ENCODE peak calls at places on chromosomes 5 and 9, in four cellular contexts. S is GM23338, N is OCI-LY7, B is ovary. A is an unnamed sample.

GRCh38 chr9:93673844-93674334 is 97.5 kb downstream of the PHF2 start:
- DNase-seq in B (peak; percentile 9), N (no peak), S (no peak), A (no peak)

GRCh38 chr5:79567926-79568549 is 44.2 kb upstream of the TENT2 start:
- DNase-seq in N (no peak), S (no peak), B (no peak), A (no peak)

GRCh38 chr9:69476016-69476415 is 151.0 kb downstream of the ENTREP1 start:
- DNase-seq in N (no peak), B (no peak), S (no peak), A (no peak)

GRCh38 chr5:17343675-17344074 is 126.2 kb downstream of the BASP1 start:
- DNase-seq in B (no peak), S (no peak), N (no peak), A (no peak)

GRCh38 chr5:15807248-15807647 is 307.3 kb downstream of the FBXL7 start:
- DNase-seq in B (no peak), S (no peak), N (no peak), A (no peak)

GRCh38 chr9:92590386-92590785 is 54.6 kb upstream of the ECM2 start:
- DNase-seq in N (no peak), S (no peak), B (peak; percentile 59), A (peak; percentile 88)

GRCh38 chr9:97710356-97711222 is 13.4 kb upstream of the XPA start:
- DNase-seq in N (peak; percentile 74), B (no peak), S (peak; percentile 87), A (peak; percentile 82)

GRCh38 chr5:106601605-106602004 is 1069.1 kb downstream of the EFNA5 start:
- DNase-seq in N (no peak), S (peak; percentile 13), B (no peak), A (no peak)

GRCh38 chr9:124774131-124774978 is 2.6 kb upstream of the OLFML2A start:
- DNase-seq in N (peak; percentile 84), B (peak; percentile 84), S (peak; percentile 92), A (peak; percentile 87)

GRCh38 chr5:149635394-149635793 is 54.1 kb downstream of the ARHGEF37 start:
- DNase-seq in S (no peak), B (no peak), N (no peak), A (no peak)

GRCh38 chr5:665541-665955 is 27.6 kb downstream of the TPPP start:
- DNase-seq in B (no peak), N (no peak), S (peak; percentile 65), A (no peak)

GRCh38 chr5:3226171-3226570 is 369.5 kb upstream of the IRX1 start:
- DNase-seq in N (no peak), B (no peak), S (no peak), A (no peak)

GRCh38 chr9:37144762-37145161 is 24.4 kb downstream of the ZCCHC7 start:
- DNase-seq in N (peak; percentile 65), B (no peak), S (peak; percentile 63), A (peak; percentile 73)

GRCh38 chr9:126119731-126120130 is 206.9 kb upstream of the MVB12B start:
- DNase-seq in N (no peak), B (no peak), S (no peak), A (no peak)

GRCh38 chr9:103168254-103168653 is 173.1 kb downstream of the CYLC2 start:
- DNase-seq in B (no peak), N (no peak), S (no peak), A (peak; percentile 0)

GRCh38 chr9:100354121-100354800 is 1.5 kb upstream of the TEX10 start:
- DNase-seq in N (peak; percentile 25), B (no peak), S (no peak), A (no peak)

GRCh38 chr9:112601646-112602045 is 115.0 kb downstream of the KIAA1958 start:
- DNase-seq in B (no peak), S (no peak), N (no peak), A (no peak)

GRCh38 chr5:140109050-140109817 is 4.7 kb upstream of the PURA start:
- DNase-seq in S (peak; percentile 46), N (no peak), B (no peak), A (no peak)

GRCh38 chr9:108950168-108950567 is 16.0 kb downstream of the ABITRAM start:
- DNase-seq in S (no peak), N (no peak), B (no peak), A (no peak)

GRCh38 chr5:97338729-97339128 is 155.7 kb upstream of the RIOK2 start:
- DNase-seq in N (no peak), B (no peak), S (no peak), A (no peak)

GRCh38 chr5:80172067-80172690 is 83.7 kb downstream of the SERINC5 start:
- DNase-seq in N (no peak), B (no peak), S (no peak), A (no peak)

GRCh38 chr9:124779368-124780059 is 2.6 kb downstream of the OLFML2A start:
- DNase-seq in S (peak; percentile 84), N (no peak), B (peak; percentile 68), A (peak; percentile 80)

GRCh38 chr9:129838707-129839259 is 3.5 kb downstream of the USP20 start:
- DNase-seq in B (no peak), N (no peak), S (no peak), A (peak; percentile 42)

GRCh38 chr9:116421006-116421538 is 266.0 kb upstream of the TRIM32 start:
- DNase-seq in B (no peak), N (no peak), S (no peak), A (no peak)

GRCh38 chr9:98980291-98980690 is 36.6 kb downstream of the COL15A1 start:
- DNase-seq in S (no peak), B (no peak), N (no peak), A (no peak)

GRCh38 chr5:62717211-62717927 is 138.8 kb downstream of the LRRC70 start:
- DNase-seq in N (no peak), B (no peak), S (peak; percentile 29), A (peak; percentile 40)

GRCh38 chr5:109347252-109347888 is 62.4 kb downstream of the PJA2 start:
- DNase-seq in S (no peak), N (no peak), B (no peak), A (no peak)

GRCh38 chr5:174411513-174411819 is 312.9 kb upstream of the MSX2 start:
- DNase-seq in S (no peak), N (no peak), B (no peak), A (no peak)

GRCh38 chr9:99093492-99093791 is 11.5 kb upstream of the TGFBR1 start:
- DNase-seq in B (no peak), S (no peak), N (no peak), A (no peak)

GRCh38 chr5:154829589-154830218 is 20.7 kb downstream of the FAXDC2 start:
- DNase-seq in B (no peak), S (no peak), N (no peak), A (no peak)

GRCh38 chr5:154831451-154831850 is 19.0 kb downstream of the FAXDC2 start:
- DNase-seq in N (no peak), S (no peak), B (no peak), A (no peak)

GRCh38 chr5:154829181-154829588 is 21.2 kb downstream of the FAXDC2 start:
- DNase-seq in N (no peak), B (no peak), S (no peak), A (no peak)

GRCh38 chr5:154830596-154830995 is 19.8 kb downstream of the FAXDC2 start:
- DNase-seq in S (no peak), N (no peak), B (no peak), A (no peak)

DNA sequence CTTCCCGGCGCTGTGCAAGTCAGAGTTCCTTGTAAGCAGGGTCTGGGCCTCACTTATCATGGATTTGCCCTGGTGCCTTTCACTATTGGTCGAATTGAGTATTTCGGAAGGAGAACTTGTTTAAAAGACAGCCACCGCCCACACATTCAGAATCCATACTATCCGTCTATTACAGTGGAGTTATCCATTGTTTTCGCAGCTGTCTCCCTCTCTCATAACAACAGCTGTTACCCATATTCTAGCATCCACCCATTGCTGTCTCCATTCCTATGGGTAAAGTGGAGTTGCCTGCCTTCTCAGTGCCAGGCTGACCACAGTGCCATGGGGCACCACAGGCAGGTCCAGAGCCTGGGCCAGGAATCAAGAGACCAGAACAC is 20.2 kb downstream of the FAXDC2 start:
- DNase-seq in N (no peak), S (no peak), B (no peak), A (no peak)
- H3K27ac ChIP-seq in N (no peak overlapping the region), S (no peak overlapping the region), B (no peak overlapping the region), A (no peak overlapping the region)

DNA sequence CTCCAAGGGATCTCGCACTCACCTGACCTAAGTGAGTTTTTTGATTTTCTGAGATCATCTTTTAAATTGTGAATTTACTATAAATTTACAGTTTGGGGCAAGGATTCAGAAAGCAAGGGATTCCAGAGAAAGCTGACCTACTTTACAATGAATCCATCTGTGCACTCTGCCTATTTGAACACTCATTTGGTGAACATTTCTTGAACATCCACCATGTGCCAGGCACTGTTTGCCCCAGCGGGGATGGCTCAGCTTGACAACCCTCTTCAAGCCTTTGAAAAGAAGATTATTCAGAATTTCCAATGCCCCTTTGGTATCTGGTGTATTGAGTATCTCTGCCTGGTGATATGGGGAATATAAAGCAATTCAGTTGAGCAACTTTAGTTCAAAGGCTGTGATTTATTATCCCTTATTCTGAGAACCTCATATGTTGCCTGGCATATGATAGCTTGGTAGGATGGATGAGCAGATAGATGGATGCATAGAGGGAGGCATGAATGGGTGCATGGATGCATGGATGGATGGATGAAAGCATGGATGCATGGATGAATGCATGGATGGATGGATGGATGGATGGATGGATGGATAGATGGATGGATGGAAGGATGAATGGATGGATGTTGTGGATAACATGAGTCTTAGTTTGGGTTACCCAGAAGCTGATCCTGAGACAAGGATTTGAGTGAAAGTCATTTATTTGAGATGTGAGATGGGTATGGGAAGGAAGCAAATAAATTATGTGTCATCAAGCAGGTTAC is 149.7 kb upstream of the ZNF366 start:
- DNase-seq in N (no peak), B (no peak), S (no peak), A (no peak)
- H3K27ac ChIP-seq in N (no peak overlapping the region), B (no peak overlapping the region), S (no peak overlapping the region), A (no peak overlapping the region)

GRCh38 chr9:83432104-83432627 is 106.0 kb downstream of the FRMD3 start:
- DNase-seq in S (peak; percentile 69), B (peak; percentile 41), N (no peak), A (peak; percentile 52)
- H3K27ac ChIP-seq in S (peak overlapping the region; percentile 21), B (no peak overlapping the region), N (no peak overlapping the region), A (no peak overlapping the region)

GRCh38 chr5:102767864-102768263 is 12.8 kb downstream of the PAM start:
- DNase-seq in S (no peak), N (no peak), B (no peak), A (no peak)
- H3K27ac ChIP-seq in S (no peak overlapping the region), N (no peak overlapping the region), B (no peak overlapping the region), A (no peak overlapping the region)

GRCh38 chr5:172850454-172850797 is 16.4 kb downstream of the ERGIC1 start:
- DNase-seq in S (no peak), N (no peak), B (no peak), A (no peak)
- H3K27ac ChIP-seq in S (no peak overlapping the region), N (no peak overlapping the region), B (no peak overlapping the region), A (no peak overlapping the region)

DNA sequence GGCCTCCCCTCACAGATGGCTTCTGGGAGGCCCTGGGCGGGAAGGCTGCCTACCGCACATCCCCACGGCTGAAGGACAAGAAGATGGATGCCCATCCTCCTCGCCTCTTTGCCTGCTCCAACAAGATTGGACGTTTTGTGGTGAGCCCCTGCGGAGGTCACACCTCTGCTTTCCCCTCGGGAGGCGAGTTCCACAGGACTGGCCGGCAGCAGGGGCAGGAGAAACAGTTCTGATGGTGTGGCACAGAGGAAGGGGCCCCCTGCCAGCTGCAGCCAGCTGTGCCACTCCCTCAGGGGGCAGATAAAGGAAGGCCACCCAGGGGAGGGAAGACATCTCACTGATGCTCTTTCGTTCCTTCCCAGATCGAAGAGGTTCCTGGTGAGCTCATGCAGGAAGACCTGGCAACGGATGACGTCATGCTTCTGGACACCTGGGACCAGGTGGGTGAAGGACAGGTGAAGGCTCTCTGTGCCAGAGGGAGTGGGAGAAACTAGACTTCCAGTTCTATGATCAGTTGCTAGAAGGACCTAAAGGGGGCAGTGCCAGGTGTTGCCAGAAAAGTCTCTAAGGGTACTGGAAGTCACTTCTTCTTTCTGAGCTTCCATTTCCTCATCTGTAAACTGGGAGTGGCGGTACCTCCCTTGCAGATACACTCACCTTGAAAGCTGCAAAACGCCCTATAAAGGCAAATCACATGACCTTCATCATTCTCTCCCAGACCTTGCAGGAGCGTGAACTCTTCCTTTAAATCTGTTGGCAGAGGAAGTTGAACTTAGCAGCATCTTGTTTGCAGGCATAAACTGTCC is 41.0 kb downstream of the STOM start:
- DNase-seq in N (no peak), B (no peak), S (no peak), A (no peak)
- H3K27ac ChIP-seq in N (no peak overlapping the region), B (no peak overlapping the region), S (no peak overlapping the region), A (no peak overlapping the region)